ENCODE peak calls at places on chromosomes 4 and X, in ten cellular contexts. One of them, this sample, is unnamed. For H3K4me1, H3K9me3 and H4K20me1, the result is how much of the 10 kb centered on the place peaks cover.

GRCh38 chr4:40327340-40327739 is 7.8 kb upstream of the CHRNA9 start:
- DNase-seq in osteoblast: no peak
- DNase-seq in H1: no peak
- DNase-seq in fibroblast of lung: no peak
- DNase-seq in mammary epithelial cell: no peak
- DNase-seq in H9: no peak
- DNase-seq in K562: no peak
- DNase-seq in GM23248: no peak
- DNase-seq in astrocyte: no peak
- DNase-seq in HepG2: no peak
- DNase-seq in this sample: no peak

GRCh38 chr4:79413032-79413431 is 5.0 kb upstream of the GK2 start:
- DNase-seq in osteoblast: no peak
- DNase-seq in H1: no peak
- DNase-seq in fibroblast of lung: no peak
- DNase-seq in mammary epithelial cell: no peak
- DNase-seq in H9: no peak
- DNase-seq in K562: no peak
- DNase-seq in GM23248: no peak
- DNase-seq in astrocyte: no peak
- DNase-seq in HepG2: no peak
- DNase-seq in this sample: no peak

GRCh38 chr4:148004228-148004813 is 272.4 kb downstream of the ARHGAP10 start:
- DNase-seq in osteoblast: no peak
- DNase-seq in H1: no peak
- DNase-seq in fibroblast of lung: no peak
- DNase-seq in mammary epithelial cell: no peak
- DNase-seq in H9: no peak
- DNase-seq in K562: no peak
- DNase-seq in GM23248: no peak
- DNase-seq in astrocyte: peak
- DNase-seq in HepG2: no peak
- DNase-seq in this sample: no peak

GRCh38 chrX:41970419-41970818 is 47.1 kb upstream of the CASK start:
- DNase-seq in osteoblast: peak
- DNase-seq in H1: no peak
- DNase-seq in fibroblast of lung: no peak
- DNase-seq in mammary epithelial cell: no peak
- DNase-seq in H9: no peak
- DNase-seq in K562: no peak
- DNase-seq in GM23248: no peak
- DNase-seq in astrocyte: no peak
- DNase-seq in HepG2: no peak
- DNase-seq in this sample: no peak

GRCh38 chrX:130393451-130394074 is 8.1 kb upstream of the GPR119 start:
- DNase-seq in osteoblast: peak
- DNase-seq in H1: peak
- DNase-seq in fibroblast of lung: peak
- DNase-seq in mammary epithelial cell: peak
- DNase-seq in H9: peak
- DNase-seq in K562: peak
- DNase-seq in GM23248: peak
- DNase-seq in astrocyte: peak
- DNase-seq in HepG2: peak
- DNase-seq in this sample: peak

GRCh38 chrX:4547218-4547836 is 833.9 kb upstream of the PRKX start:
- DNase-seq in osteoblast: no peak
- DNase-seq in H1: peak
- DNase-seq in fibroblast of lung: peak
- DNase-seq in mammary epithelial cell: peak
- DNase-seq in H9: peak
- DNase-seq in K562: peak
- DNase-seq in GM23248: peak
- DNase-seq in astrocyte: peak
- DNase-seq in HepG2: peak
- DNase-seq in this sample: peak

GRCh38 chrX:71282514-71283408 is 674 bp upstream of the NONO start:
- DNase-seq in osteoblast: peak
- DNase-seq in H1: peak
- DNase-seq in fibroblast of lung: no peak
- DNase-seq in mammary epithelial cell: peak
- DNase-seq in H9: no peak
- DNase-seq in K562: peak
- DNase-seq in GM23248: peak
- DNase-seq in astrocyte: peak
- DNase-seq in HepG2: peak
- DNase-seq in this sample: no peak

GRCh38 chrX:13380230-13380629 is 60.4 kb upstream of the ATXN3L start:
- DNase-seq in osteoblast: peak
- DNase-seq in H1: no peak
- DNase-seq in fibroblast of lung: peak
- DNase-seq in mammary epithelial cell: peak
- DNase-seq in H9: no peak
- DNase-seq in K562: no peak
- DNase-seq in GM23248: peak
- DNase-seq in astrocyte: peak
- DNase-seq in HepG2: no peak
- DNase-seq in this sample: no peak

GRCh38 chrX:27336466-27337091 is 126.6 kb downstream of the PPP4R3C start:
- DNase-seq in osteoblast: peak
- DNase-seq in H1: peak
- DNase-seq in fibroblast of lung: peak
- DNase-seq in mammary epithelial cell: peak
- DNase-seq in H9: peak
- DNase-seq in K562: peak
- DNase-seq in GM23248: peak
- DNase-seq in astrocyte: no peak
- DNase-seq in HepG2: peak
- DNase-seq in this sample: peak

GRCh38 chr4:89298788-89299152 is 8.8 kb downstream of the GPRIN3 start:
- DNase-seq in osteoblast: no peak
- DNase-seq in H1: no peak
- DNase-seq in fibroblast of lung: peak
- DNase-seq in mammary epithelial cell: peak
- DNase-seq in H9: no peak
- DNase-seq in K562: no peak
- DNase-seq in GM23248: peak
- DNase-seq in astrocyte: peak
- DNase-seq in HepG2: no peak
- DNase-seq in this sample: peak

GRCh38 chr4:40749717-40750460 is at the start of gene NSUN7:
- DNase-seq in osteoblast: peak
- DNase-seq in H1: peak
- DNase-seq in fibroblast of lung: peak
- DNase-seq in mammary epithelial cell: peak
- DNase-seq in H9: peak
- DNase-seq in K562: no peak
- DNase-seq in GM23248: peak
- DNase-seq in astrocyte: peak
- DNase-seq in HepG2: no peak
- DNase-seq in this sample: peak

GRCh38 chr4:88008133-88008621 is 742 bp downstream of the PKD2 start:
- DNase-seq in osteoblast: peak
- DNase-seq in H1: peak
- DNase-seq in fibroblast of lung: peak
- DNase-seq in mammary epithelial cell: peak
- DNase-seq in H9: peak
- DNase-seq in K562: peak
- DNase-seq in GM23248: peak
- DNase-seq in astrocyte: peak
- DNase-seq in HepG2: peak
- DNase-seq in this sample: peak

GRCh38 chr4:88007304-88008132 is at the start of gene PKD2:
- DNase-seq in osteoblast: peak
- DNase-seq in H1: peak
- DNase-seq in fibroblast of lung: peak
- DNase-seq in mammary epithelial cell: peak
- DNase-seq in H9: peak
- DNase-seq in K562: peak
- DNase-seq in GM23248: peak
- DNase-seq in astrocyte: peak
- DNase-seq in HepG2: no peak
- DNase-seq in this sample: peak

GRCh38 chr4:88010921-88011320 is 3.5 kb downstream of the PKD2 start:
- DNase-seq in osteoblast: no peak
- DNase-seq in H1: no peak
- DNase-seq in fibroblast of lung: peak
- DNase-seq in mammary epithelial cell: no peak
- DNase-seq in H9: no peak
- DNase-seq in K562: no peak
- DNase-seq in GM23248: peak
- DNase-seq in astrocyte: peak
- DNase-seq in HepG2: no peak
- DNase-seq in this sample: no peak

GRCh38 chr4:88008624-88009235 is 1.3 kb downstream of the PKD2 start:
- DNase-seq in osteoblast: peak
- DNase-seq in H1: no peak
- DNase-seq in fibroblast of lung: peak
- DNase-seq in mammary epithelial cell: peak
- DNase-seq in H9: no peak
- DNase-seq in K562: no peak
- DNase-seq in GM23248: peak
- DNase-seq in astrocyte: peak
- DNase-seq in HepG2: no peak
- DNase-seq in this sample: no peak

DNA sequence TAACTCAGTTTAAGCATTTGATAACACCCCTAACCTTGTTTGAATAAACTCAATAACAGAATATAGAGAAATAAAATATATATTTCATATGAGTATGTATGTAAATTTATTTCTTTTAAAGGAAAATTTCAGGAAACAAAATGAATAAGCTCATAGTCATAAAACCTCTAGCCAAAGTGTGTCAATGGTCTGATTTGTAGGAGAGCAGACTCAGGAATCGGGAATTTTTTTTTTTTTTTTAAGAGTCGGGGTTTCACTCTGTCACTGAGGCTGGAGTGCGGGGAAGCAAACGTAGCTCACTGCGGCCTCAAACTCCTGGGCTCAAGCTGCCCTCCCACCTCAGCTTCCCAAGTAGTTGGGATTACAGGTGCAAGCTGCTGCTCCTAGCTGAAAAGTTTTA is 2.4 kb downstream of the PKD2 start:
- DNase-seq in osteoblast: no peak
- DNase-seq in H1: no peak
- DNase-seq in fibroblast of lung: no peak
- DNase-seq in mammary epithelial cell: peak
- DNase-seq in H9: no peak
- DNase-seq in K562: no peak
- DNase-seq in GM23248: peak
- DNase-seq in astrocyte: no peak
- DNase-seq in HepG2: no peak
- DNase-seq in this sample: no peak
- H3K4me1 ChIP-seq in osteoblast: under half
- H3K4me1 ChIP-seq in H1: under half
- H3K4me1 ChIP-seq in fibroblast of lung: under half
- H3K4me1 ChIP-seq in mammary epithelial cell: under half
- H3K4me1 ChIP-seq in H9: under half
- H3K4me1 ChIP-seq in K562: under half
- H3K4me1 ChIP-seq in GM23248: under half
- H3K4me1 ChIP-seq in astrocyte: under half
- H3K4me1 ChIP-seq in HepG2: half or more
- H3K4me1 ChIP-seq in this sample: under half

GRCh38 chr4:4792516-4792915 is 66.9 kb upstream of the MSX1 start:
- DNase-seq in osteoblast: no peak
- DNase-seq in H1: no peak
- DNase-seq in fibroblast of lung: no peak
- DNase-seq in mammary epithelial cell: no peak
- DNase-seq in H9: no peak
- DNase-seq in K562: no peak
- DNase-seq in GM23248: peak
- DNase-seq in astrocyte: peak
- DNase-seq in HepG2: no peak
- DNase-seq in this sample: no peak
- H3K9me3 ChIP-seq in osteoblast: under half
- H3K9me3 ChIP-seq in H1: under half
- H3K9me3 ChIP-seq in fibroblast of lung: under half
- H3K9me3 ChIP-seq in mammary epithelial cell: under half
- H3K9me3 ChIP-seq in H9: under half
- H3K9me3 ChIP-seq in K562: under half
- H3K9me3 ChIP-seq in GM23248: under half
- H3K9me3 ChIP-seq in astrocyte: under half
- H3K9me3 ChIP-seq in HepG2: under half
- H3K9me3 ChIP-seq in this sample: under half

DNA sequence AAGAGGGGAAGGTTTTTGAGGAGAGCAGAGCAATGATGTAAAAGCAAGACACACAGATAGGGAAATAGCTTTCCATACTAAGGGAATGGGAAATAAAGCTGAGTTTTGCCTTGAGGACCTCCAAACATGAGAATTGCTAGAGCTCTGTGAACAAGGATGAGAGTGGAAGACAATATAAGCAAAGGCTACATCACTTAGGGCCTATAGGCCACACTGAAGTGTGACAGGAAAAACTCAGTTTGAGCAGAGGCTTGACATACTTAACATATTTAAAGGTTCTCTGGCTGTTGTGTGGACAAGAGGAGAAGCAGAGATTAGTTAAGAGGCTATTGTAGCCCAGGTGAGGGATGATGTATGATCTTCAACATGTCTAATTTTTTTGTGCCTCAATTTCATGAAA is 5.3 kb upstream of the SRP72 start:
- DNase-seq in osteoblast: no peak
- DNase-seq in H1: no peak
- DNase-seq in fibroblast of lung: no peak
- DNase-seq in mammary epithelial cell: no peak
- DNase-seq in H9: no peak
- DNase-seq in K562: no peak
- DNase-seq in GM23248: no peak
- DNase-seq in astrocyte: no peak
- DNase-seq in HepG2: no peak
- DNase-seq in this sample: no peak
- H4K20me1 ChIP-seq in osteoblast: under half
- H4K20me1 ChIP-seq in H1: under half
- H4K20me1 ChIP-seq in fibroblast of lung: under half
- H4K20me1 ChIP-seq in mammary epithelial cell: under half
- H4K20me1 ChIP-seq in H9: under half
- H4K20me1 ChIP-seq in K562: under half
- H4K20me1 ChIP-seq in GM23248: under half
- H4K20me1 ChIP-seq in astrocyte: under half
- H4K20me1 ChIP-seq in HepG2: under half
- H4K20me1 ChIP-seq in this sample: under half

DNA sequence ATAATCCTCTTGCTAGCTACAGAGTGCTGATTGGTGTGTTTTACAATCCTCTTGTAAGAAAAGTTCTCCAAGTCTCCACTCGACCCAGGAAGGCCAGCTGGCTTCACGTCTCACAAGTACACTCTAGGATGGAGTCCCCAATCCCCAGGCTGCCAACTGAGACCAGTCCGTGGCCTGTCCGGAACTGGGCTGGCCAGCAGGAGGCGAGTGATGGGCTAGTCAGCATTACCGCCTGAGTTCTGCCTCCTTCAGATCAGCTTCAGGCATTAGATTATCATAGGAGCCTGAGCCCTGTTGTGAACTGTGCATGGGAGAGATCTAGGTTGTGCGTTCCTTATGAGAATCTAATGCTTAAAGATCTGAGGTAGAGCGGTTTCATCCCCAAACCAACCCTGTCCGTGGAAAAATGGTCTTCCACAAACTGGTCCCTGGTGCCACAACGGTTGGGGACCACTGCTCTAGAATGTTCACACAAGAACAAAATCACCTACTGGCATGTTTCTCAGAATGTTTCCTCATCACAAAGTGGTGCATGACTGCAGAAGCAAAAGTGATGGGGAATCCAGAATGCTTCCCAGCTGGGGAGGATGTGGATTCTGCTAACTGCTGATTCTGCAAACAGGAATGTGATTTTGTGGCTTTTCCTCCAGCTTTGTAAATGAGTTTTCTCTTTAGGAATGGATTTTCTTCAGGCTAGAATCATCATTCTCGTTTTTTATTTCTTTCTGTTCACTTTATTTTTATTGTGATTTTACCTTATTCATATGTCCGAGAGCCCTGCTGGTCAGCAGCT is 40.9 kb downstream of the SEPTIN11 start:
- DNase-seq in osteoblast: no peak
- DNase-seq in H1: no peak
- DNase-seq in fibroblast of lung: peak
- DNase-seq in mammary epithelial cell: peak
- DNase-seq in H9: no peak
- DNase-seq in K562: no peak
- DNase-seq in GM23248: peak
- DNase-seq in astrocyte: peak
- DNase-seq in HepG2: no peak
- DNase-seq in this sample: no peak
- H3K4me1 ChIP-seq in osteoblast: half or more
- H3K4me1 ChIP-seq in H1: under half
- H3K4me1 ChIP-seq in fibroblast of lung: under half
- H3K4me1 ChIP-seq in mammary epithelial cell: under half
- H3K4me1 ChIP-seq in H9: under half
- H3K4me1 ChIP-seq in K562: under half
- H3K4me1 ChIP-seq in GM23248: half or more
- H3K4me1 ChIP-seq in astrocyte: under half
- H3K4me1 ChIP-seq in HepG2: under half
- H3K4me1 ChIP-seq in this sample: under half

This sample was measured in OCI-LY7.